ENCODE peak calls at places on chromosomes 3 and 15, in eight cellular contexts. C is pancreas; G is non-pigmented ciliary epithelial cell; F is endothelial cell; O is CD8-positive, alpha-beta memory T cell; R is lung; M is HS-5; H is CD4-positive, alpha-beta memory T cell. Y is an unnamed sample.

GRCh38 chr3:192892981-192893827 is 24.5 kb downstream of the MB21D2 start:
- DNase-seq in C (peak), G (peak), F (no peak), O (peak), R (peak), M (peak), H (peak), Y (no peak)

GRCh38 chr3:38067508-38068233 is 28.7 kb downstream of the DLEC1 start:
- DNase-seq in C (no peak), G (no peak), F (no peak), O (no peak), R (no peak), M (no peak), H (no peak), Y (no peak)

GRCh38 chr3:11159421-11159904 is 5.2 kb downstream of the HRH1 start:
- DNase-seq in C (no peak), G (peak), F (no peak), O (no peak), R (peak), M (peak), H (no peak), Y (no peak)

GRCh38 chr3:105953831-105954230 is 85.0 kb upstream of the CBLB start:
- DNase-seq in C (no peak), G (no peak), F (no peak), O (no peak), R (no peak), M (no peak), H (no peak), Y (no peak)

GRCh38 chr15:31235298-31236183 is 91.1 kb upstream of the KLF13 start:
- DNase-seq in C (peak), G (no peak), F (no peak), O (no peak), R (no peak), M (no peak), H (no peak), Y (peak)

GRCh38 chr3:113695818-113696645 is at the start of gene USF3:
- DNase-seq in C (peak), G (no peak), F (peak), O (peak), R (peak), M (no peak), H (peak), Y (peak)

GRCh38 chr3:157129782-157130137 is 30.2 kb downstream of the CCNL1 start:
- DNase-seq in C (no peak), G (no peak), F (peak), O (no peak), R (no peak), M (no peak), H (no peak), Y (no peak)

GRCh38 chr3:169512991-169513390 is 150.5 kb downstream of the MECOM start:
- DNase-seq in C (no peak), G (no peak), F (no peak), O (no peak), R (no peak), M (no peak), H (no peak), Y (peak)

GRCh38 chr3:31962801-31963205 is 18.3 kb downstream of the OSBPL10 start:
- DNase-seq in C (no peak), G (no peak), F (no peak), O (no peak), R (no peak), M (no peak), H (no peak), Y (no peak)

GRCh38 chr3:59327324-59327939 is 277.6 kb upstream of the CFAP20DC start:
- DNase-seq in C (no peak), G (peak), F (no peak), O (no peak), R (no peak), M (peak), H (no peak), Y (no peak)

GRCh38 chr15:95326689-95327525 is 1003.6 kb upstream of the NR2F2 start:
- DNase-seq in C (no peak), G (no peak), F (peak), O (no peak), R (no peak), M (no peak), H (no peak), Y (peak)

GRCh38 chr3:78861156-78861555 is 906.6 kb downstream of the ROBO1 start:
- DNase-seq in C (no peak), G (no peak), F (no peak), O (no peak), R (no peak), M (no peak), H (no peak), Y (no peak)

GRCh38 chr15:85588657-85589056 is 206.1 kb downstream of the KLHL25 start:
- DNase-seq in C (no peak), G (no peak), F (no peak), O (no peak), R (no peak), M (no peak), H (no peak), Y (no peak)

GRCh38 chr15:44662478-44663409 is 718 bp downstream of the SPG11 start:
- DNase-seq in C (peak), G (no peak), F (peak), O (peak), R (peak), M (no peak), H (peak), Y (peak)

GRCh38 chr3:70990190-70990589 is 593.3 kb downstream of the FOXP1 start:
- DNase-seq in C (no peak), G (no peak), F (no peak), O (no peak), R (no peak), M (no peak), H (peak), Y (no peak)

GRCh38 chr15:35151782-35152181 is 66.7 kb upstream of the NANOGP8 start:
- DNase-seq in C (no peak), G (no peak), F (no peak), O (no peak), R (no peak), M (no peak), H (no peak), Y (no peak)

GRCh38 chr3:43012189-43012588 is 33.1 kb downstream of the GASK1A start:
- DNase-seq in C (no peak), G (no peak), F (no peak), O (peak), R (no peak), M (no peak), H (no peak), Y (no peak)

GRCh38 chr3:44476181-44476599 is 1.3 kb downstream of the ZNF445 start:
- DNase-seq in C (no peak), G (peak), F (no peak), O (no peak), R (no peak), M (no peak), H (peak), Y (no peak)

GRCh38 chr3:102224171-102224570 is 210.6 kb upstream of the ZPLD1 start:
- DNase-seq in C (no peak), G (no peak), F (peak), O (no peak), R (no peak), M (no peak), H (no peak), Y (peak)

GRCh38 chr3:58161435-58162398 is 49.1 kb downstream of the DNASE1L3 start:
- DNase-seq in C (peak), G (peak), F (no peak), O (no peak), R (peak), M (peak), H (no peak), Y (no peak)

GRCh38 chr3:159727506-159727905 is 261.1 kb upstream of the IL12A start:
- DNase-seq in C (no peak), G (no peak), F (no peak), O (no peak), R (no peak), M (no peak), H (no peak), Y (no peak)

GRCh38 chr15:92809880-92810361 is 90.2 kb upstream of the CHD2 start:
- DNase-seq in C (peak), G (no peak), F (peak), O (no peak), R (no peak), M (no peak), H (peak), Y (no peak)

GRCh38 chr3:10950476-10951294 is 41.9 kb upstream of the SLC6A1 start:
- DNase-seq in C (no peak), G (no peak), F (peak), O (no peak), R (no peak), M (peak), H (no peak), Y (peak)

GRCh38 chr3:46931631-46932441 is 44.7 kb downstream of the CCDC12 start:
- DNase-seq in C (no peak), G (no peak), F (no peak), O (no peak), R (peak), M (no peak), H (no peak), Y (no peak)

GRCh38 chr3:21750291-21750690 is 719 bp downstream of the ZNF385D start:
- DNase-seq in C (no peak), G (peak), F (no peak), O (no peak), R (no peak), M (no peak), H (no peak), Y (no peak)

GRCh38 chr15:92112180-92112579 is 258.7 kb downstream of the SLCO3A1 start:
- DNase-seq in C (no peak), G (no peak), F (no peak), O (no peak), R (no peak), M (no peak), H (no peak), Y (no peak)